ENCODE peak calls at places on chromosomes 13 and 19, in four cellular contexts. C, O, V and S are unnamed samples.

GRCh38 chr19:38930776-38931761 is at the start of gene MRPS12:
- DNase-seq in C (peak), O (peak), V (peak), S (peak)

GRCh38 chr19:23762884-23763711 is 4.4 kb upstream of the ZNF681 start:
- DNase-seq in C (peak), O (peak), V (no peak), S (peak)

GRCh38 chr13:94660695-94661324 is 51.5 kb downstream of the SOX21 start:
- DNase-seq in C (peak), O (peak), V (peak), S (no peak)

GRCh38 chr13:25085125-25085742 is 10.7 kb upstream of the PABPC3 start:
- DNase-seq in C (no peak), O (peak), V (peak), S (no peak)

GRCh38 chr19:17775245-17775927 is 19.6 kb upstream of the B3GNT3 start:
- DNase-seq in C (peak), O (peak), V (peak), S (no peak)

GRCh38 chr19:35290381-35291135 is 1.4 kb upstream of the MAG start:
- DNase-seq in C (no peak), O (no peak), V (no peak), S (no peak)

GRCh38 chr13:36450534-36450933 is 18.2 kb downstream of the CCNA1 start:
- DNase-seq in C (no peak), O (no peak), V (no peak), S (no peak)

GRCh38 chr19:57719901-57720519 is 7.4 kb downstream of the ZNF671 start:
- DNase-seq in C (no peak), O (no peak), V (no peak), S (no peak)

GRCh38 chr19:34345934-34346333 is 19.1 kb upstream of the GPI start:
- DNase-seq in C (peak), O (peak), V (peak), S (no peak)

GRCh38 chr19:41870401-41870873 is 6.6 kb upstream of the CD79A start:
- DNase-seq in C (no peak), O (peak), V (no peak), S (no peak)

GRCh38 chr13:21079761-21080730 is 18.7 kb upstream of the LATS2 start:
- DNase-seq in C (no peak), O (peak), V (peak), S (no peak)

GRCh38 chr19:28488006-28488405 is 724.9 kb downstream of the UQCRFS1 start:
- DNase-seq in C (no peak), O (no peak), V (no peak), S (no peak)

GRCh38 chr19:15093001-15093400 is 11.0 kb downstream of the OR1I1 start:
- DNase-seq in C (no peak), O (no peak), V (no peak), S (no peak)

GRCh38 chr13:78603240-78603947 is at the start of gene POU4F1:
- DNase-seq in C (peak), O (peak), V (peak), S (peak)

GRCh38 chr13:76414320-76414719 is 471.9 kb downstream of the KCTD12 start:
- DNase-seq in C (no peak), O (no peak), V (no peak), S (no peak)

GRCh38 chr13:27730191-27730590 is 62.1 kb upstream of the GSX1 start:
- DNase-seq in C (no peak), O (no peak), V (no peak), S (no peak)

GRCh38 chr19:34260771-34261173 is 6.4 kb downstream of the GARRE1 start:
- DNase-seq in C (peak), O (peak), V (peak), S (no peak)

GRCh38 chr13:49418206-49418605 is 25.7 kb downstream of the CAB39L start:
- DNase-seq in C (no peak), O (no peak), V (no peak), S (no peak)

GRCh38 chr19:15498910-15499309 is 9.4 kb upstream of the CYP4F22 start:
- DNase-seq in C (peak), O (no peak), V (no peak), S (no peak)

GRCh38 chr19:51398096-51398704 is 7.8 kb upstream of the C19orf84 start:
- DNase-seq in C (peak), O (peak), V (peak), S (no peak)

GRCh38 chr19:48833977-48834376 is 2.3 kb downstream of the HSD17B14 start:
- DNase-seq in C (no peak), O (no peak), V (no peak), S (no peak)

GRCh38 chr19:48835734-48836088 is 580 bp downstream of the HSD17B14 start:
- DNase-seq in C (peak), O (peak), V (peak), S (peak)

GRCh38 chr19:48837586-48838191 is 1.4 kb upstream of the HSD17B14 start:
- DNase-seq in C (no peak), O (no peak), V (no peak), S (no peak)

GRCh38 chr19:48837081-48837524 is 812 bp upstream of the HSD17B14 start:
- DNase-seq in C (no peak), O (peak), V (peak), S (peak)

DNA sequence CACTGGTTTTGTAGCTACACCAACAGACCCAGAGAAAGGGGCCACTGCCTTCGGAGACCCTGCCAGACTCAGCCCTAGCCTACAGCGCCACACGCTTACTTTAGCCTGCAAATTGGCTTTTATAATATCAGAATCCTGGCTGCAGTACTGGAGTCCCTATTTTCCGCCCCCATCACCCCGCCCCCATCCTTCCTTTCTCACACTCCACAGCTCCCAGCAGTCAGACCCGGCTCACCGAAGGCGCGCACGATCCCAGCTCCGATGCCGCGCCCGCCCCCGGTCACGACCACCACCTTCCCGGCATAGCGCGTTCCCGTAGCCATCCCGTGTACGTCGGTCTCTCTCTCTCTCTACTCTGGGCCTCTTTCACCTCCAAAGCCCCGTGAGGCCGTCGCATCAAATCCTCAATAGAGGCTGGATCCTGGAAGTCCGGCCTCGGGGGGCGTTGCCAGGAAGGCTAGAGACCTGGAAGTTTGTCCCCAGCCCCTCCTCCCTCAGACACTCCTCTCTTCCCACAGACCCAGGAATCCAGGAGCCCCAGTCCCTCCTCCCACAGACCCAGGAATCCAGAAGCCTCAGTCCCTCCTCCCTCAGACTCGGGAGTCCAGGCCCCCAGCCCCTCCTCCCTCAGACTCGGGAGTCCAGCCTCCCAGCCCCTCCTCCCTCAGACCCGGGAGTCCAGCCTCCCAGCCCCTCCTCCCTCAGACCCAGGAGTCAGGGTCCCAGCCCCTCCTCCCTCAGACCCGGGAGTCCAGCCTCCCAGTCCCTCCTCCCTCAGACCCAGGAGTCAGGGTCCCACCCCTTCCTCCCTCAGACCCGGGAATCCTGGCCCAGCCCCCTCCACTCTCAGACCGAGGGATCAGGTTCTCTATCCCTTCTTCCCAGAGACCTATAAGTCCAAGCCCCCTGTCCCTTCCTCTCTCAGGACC is at the start of gene HSD17B14:
- DNase-seq in C (peak), O (no peak), V (peak), S (no peak)
- TF ChIP-seq FOS in C (no peak), O (no peak), V (no peak), S (no peak)

GRCh38 chr19:48158210-48158790 is 11.8 kb downstream of the LIG1 start:
- DNase-seq in C (no peak), O (no peak), V (no peak), S (no peak)
- TF ChIP-seq FOS in C (no peak), O (no peak), V (no peak), S (no peak)

DNA sequence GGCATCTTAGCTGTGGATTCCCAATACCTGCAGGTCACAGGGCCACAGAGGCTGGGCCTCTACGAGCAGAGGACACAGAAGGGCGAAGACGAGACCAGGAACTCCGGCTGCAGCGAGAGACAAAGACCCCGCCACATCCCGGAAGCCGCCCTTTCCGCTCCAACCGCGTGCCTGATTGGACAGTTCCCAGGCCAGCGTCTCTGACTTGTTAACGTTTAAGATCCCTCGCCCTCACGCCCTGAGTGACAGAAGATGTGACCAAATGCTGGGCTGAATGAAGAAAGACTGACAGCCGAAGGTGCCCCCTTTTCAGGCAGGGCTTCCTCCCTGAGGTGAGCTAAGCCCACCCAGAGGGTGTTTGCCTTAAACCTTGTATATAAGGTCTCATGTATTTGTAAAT is at the start of gene ZNF98:
- DNase-seq in C (no peak), O (no peak), V (no peak), S (no peak)
- TF ChIP-seq FOS in C (no peak), O (no peak), V (no peak), S (no peak)

GRCh38 chr19:8501968-8502367 is 472 bp downstream of the PRAM1 start:
- DNase-seq in C (no peak), O (no peak), V (no peak), S (no peak)

GRCh38 chr19:8504171-8504570 is 1.7 kb upstream of the PRAM1 start:
- DNase-seq in C (peak), O (no peak), V (no peak), S (no peak)

GRCh38 chr19:8506402-8506957 is 4.0 kb upstream of the PRAM1 start:
- DNase-seq in C (peak), O (no peak), V (no peak), S (no peak)

GRCh38 chr19:8503506-8503905 is 1.1 kb upstream of the PRAM1 start:
- DNase-seq in C (no peak), O (no peak), V (no peak), S (no peak)

DNA sequence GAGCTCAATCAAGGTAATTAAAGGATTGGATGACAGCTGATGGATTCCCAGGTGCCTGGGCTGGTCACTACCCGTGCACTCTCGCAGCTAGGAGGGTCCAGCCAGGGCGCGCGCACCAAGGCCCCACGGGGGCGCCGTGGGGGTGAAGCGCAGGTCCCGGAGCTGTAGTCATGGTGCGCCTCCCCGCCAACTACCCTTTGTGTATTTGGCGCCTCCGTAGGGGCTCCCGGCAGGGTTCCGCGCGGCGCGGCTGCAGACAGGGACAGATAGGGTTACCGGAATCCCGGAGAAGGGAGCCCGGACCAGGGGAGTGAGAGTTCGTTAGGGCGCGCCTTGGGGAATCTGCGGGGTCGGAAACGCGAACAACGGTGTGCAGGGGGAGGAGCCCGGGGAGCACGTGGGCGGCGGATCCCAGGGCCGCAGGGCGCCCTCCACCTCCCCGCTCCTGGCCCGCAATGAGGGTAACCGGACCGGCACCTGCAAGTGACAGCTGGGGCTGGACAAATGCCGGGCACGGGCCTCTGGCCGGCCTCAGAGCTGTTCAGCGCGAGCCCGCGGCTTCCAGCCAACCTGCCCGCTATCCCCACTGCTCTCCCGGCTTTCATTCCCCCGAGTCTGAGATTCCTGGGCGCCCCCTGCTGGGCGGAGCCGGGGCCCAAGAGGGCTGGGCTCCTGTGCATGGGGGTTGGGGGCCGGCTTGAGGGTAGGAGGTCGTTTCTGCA is 3.4 kb upstream of the PRAM1 start:
- DNase-seq in C (peak), O (peak), V (peak), S (no peak)
- TF ChIP-seq FOS in C (no peak), O (no peak), V (no peak), S (no peak)

GRCh38 chr13:51444922-51445321 is 7.9 kb downstream of the INTS6 start:
- DNase-seq in C (no peak), O (peak), V (peak), S (no peak)
- TF ChIP-seq FOS in C (no peak), O (no peak), V (no peak), S (no peak)

GRCh38 chr13:24050292-24050711 is 110.2 kb upstream of the SPATA13 start:
- DNase-seq in C (no peak), O (peak), V (no peak), S (no peak)
- TF ChIP-seq FOS in C (no peak), O (peak), V (no peak), S (no peak)

GRCh38 chr13:29435125-29435911 is 160.2 kb downstream of the SLC7A1 start:
- DNase-seq in C (no peak), O (peak), V (no peak), S (no peak)
- TF ChIP-seq FOS in C (no peak), O (no peak), V (no peak), S (no peak)

DNA sequence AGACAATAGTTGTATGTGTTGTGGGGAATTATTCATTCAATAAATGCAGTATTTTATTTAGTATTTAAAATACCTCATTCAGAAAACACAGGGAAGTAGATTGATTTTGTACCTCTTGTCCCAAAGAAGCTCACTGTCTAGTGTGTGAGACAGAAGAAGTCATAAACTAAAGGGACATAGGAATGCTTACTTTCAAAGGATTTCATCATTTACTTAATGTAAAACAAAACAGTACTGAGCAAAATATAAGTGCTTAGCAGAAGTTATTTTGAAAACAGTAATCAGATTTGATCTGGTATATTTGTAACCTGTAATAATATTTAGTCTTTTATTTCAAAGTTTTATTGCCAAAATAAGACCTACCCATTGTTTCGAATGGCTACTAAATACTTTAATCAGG is 117.9 kb downstream of the TDRD3 start:
- DNase-seq in C (no peak), O (no peak), V (no peak), S (no peak)
- TF ChIP-seq FOS in C (no peak), O (no peak), V (no peak), S (no peak)